ENCODE peak calls at places on chromosomes 11 and 22, in ten cellular contexts. Y is NCI-H1105; I is GM06990; A is fibroblast of lung; H is mesendoderm; B is hypothalamus; R is thoracic aorta; U is epithelial cell of esophagus; Q is stimulated activated CD4-positive, alpha-beta T cell treated with anti-CD3 and anti-CD28 coated beads, Interleukin-4, amount 100 ng/mL, for 4 hours; K is skeletal muscle cell. C is an unnamed sample.

GRCh38 chr11:32870676-32871075 is 21.9 kb upstream of the QSER1 start:
- DNase-seq in Y (peak), I (no peak), A (no peak), H (peak), B (no peak), R (no peak), U (peak), Q (peak), K (no peak), C (no peak)

GRCh38 chr22:37782340-37783168 is 25.2 kb upstream of the GCAT start:
- DNase-seq in Y (no peak), I (no peak), A (peak), H (no peak), B (no peak), R (no peak), U (peak), Q (no peak), K (no peak), C (peak)

GRCh38 chr11:28342704-28343103 is 234.5 kb downstream of the METTL15 start:
- DNase-seq in Y (no peak), I (no peak), A (peak), H (no peak), B (no peak), R (no peak), U (peak), Q (no peak), K (no peak), C (peak)

GRCh38 chr11:47591764-47592163 is 2.4 kb downstream of the C1QTNF4 start:
- DNase-seq in Y (no peak), I (no peak), A (no peak), H (peak), B (no peak), R (no peak), U (no peak), Q (no peak), K (no peak), C (no peak)

GRCh38 chr22:31681625-31682345 is 19.8 kb upstream of the PISD start:
- DNase-seq in Y (no peak), I (no peak), A (peak), H (no peak), B (no peak), R (no peak), U (no peak), Q (no peak), K (no peak), C (no peak)

GRCh38 chr11:132658696-132659095 is 873.6 kb downstream of the OPCML start:
- DNase-seq in Y (no peak), I (no peak), A (peak), H (no peak), B (no peak), R (no peak), U (peak), Q (no peak), K (no peak), C (peak)

GRCh38 chr11:131591051-131591461 is 220.6 kb downstream of the NTM start:
- DNase-seq in Y (no peak), I (no peak), A (peak), H (peak), B (no peak), R (no peak), U (no peak), Q (no peak), K (no peak), C (no peak)

GRCh38 chr11:97684486-97685439 is 1295.0 kb downstream of the JRKL start:
- DNase-seq in Y (no peak), I (no peak), A (no peak), H (no peak), B (no peak), R (no peak), U (no peak), Q (no peak), K (no peak), C (no peak)

GRCh38 chr11:64318694-64319420 is 936 bp downstream of the PRDX5 start:
- DNase-seq in Y (no peak), I (no peak), A (no peak), H (peak), B (no peak), R (no peak), U (no peak), Q (no peak), K (no peak), C (no peak)

GRCh38 chr11:129394709-129395108 is 19.1 kb downstream of the BARX2 start:
- DNase-seq in Y (no peak), I (no peak), A (no peak), H (no peak), B (no peak), R (no peak), U (no peak), Q (no peak), K (no peak), C (no peak)

GRCh38 chr11:91742155-91742554 is 482.5 kb upstream of the FAT3 start:
- DNase-seq in Y (no peak), I (no peak), A (no peak), H (peak), B (no peak), R (no peak), U (no peak), Q (no peak), K (no peak), C (no peak)

GRCh38 chr22:23033116-23033905 is 37.0 kb upstream of the GNAZ start:
- DNase-seq in Y (no peak), I (no peak), A (no peak), H (no peak), B (peak), R (no peak), U (no peak), Q (no peak), K (no peak), C (no peak)

GRCh38 chr11:70872950-70873735 is 379.2 kb downstream of the SHANK2 start:
- DNase-seq in Y (no peak), I (no peak), A (no peak), H (peak), B (no peak), R (no peak), U (no peak), Q (no peak), K (no peak), C (no peak)

GRCh38 chr11:114799524-114799923 is 121.2 kb downstream of the NXPE2 start:
- DNase-seq in Y (no peak), I (no peak), A (no peak), H (peak), B (no peak), R (no peak), U (no peak), Q (no peak), K (no peak), C (no peak)

GRCh38 chr22:25167082-25167481 is 32.6 kb upstream of the CRYBB3 start:
- DNase-seq in Y (no peak), I (no peak), A (no peak), H (no peak), B (no peak), R (no peak), U (peak), Q (no peak), K (no peak), C (peak)

GRCh38 chr11:1460994-1461805 is 25.4 kb downstream of the MOB2 start:
- DNase-seq in Y (no peak), I (no peak), A (no peak), H (no peak), B (no peak), R (no peak), U (no peak), Q (no peak), K (no peak), C (no peak)

GRCh38 chr11:15547685-15548084 is 433.0 kb downstream of the INSC start:
- DNase-seq in Y (no peak), I (no peak), A (no peak), H (peak), B (no peak), R (no peak), U (no peak), Q (no peak), K (no peak), C (no peak)

C was measured in bronchial epithelial cell.